ENCODE peak calls at places on chromosomes 16 and 17, in six cellular contexts. O, U, L, E, T and P are unnamed samples.

GRCh38 chr16:55077231-55077630 is 146.6 kb downstream of the IRX5 start:
- DNase-seq in T (no peak), U (no peak), O (no peak), L (no peak), E (no peak), P (no peak)

GRCh38 chr17:69639096-69639495 is 224.6 kb downstream of the MAP2K6 start:
- DNase-seq in L (no peak), U (peak; percentile 22), T (no peak), E (no peak), O (no peak), P (no peak)

GRCh38 chr16:745739-746138 is 4.9 kb upstream of the CIAO3 start:
- DNase-seq in L (no peak), T (no peak), U (no peak), O (peak; percentile 49), E (no peak), P (no peak)

GRCh38 chr16:75218256-75219076 is at the start of gene CTRB1:
- DNase-seq in L (no peak), U (no peak), E (no peak), T (no peak), O (no peak), P (no peak)

GRCh38 chr16:66728117-66728787 is 23.2 kb downstream of the DYNC1LI2 start:
- DNase-seq in E (no peak), U (peak; percentile 66), T (no peak), L (no peak), O (no peak), P (peak; percentile 61)

GRCh38 chr17:39573447-39574298 is 34.0 kb downstream of the NEUROD2 start:
- DNase-seq in U (peak; percentile 63), E (peak; percentile 38), O (peak; percentile 66), T (peak; percentile 87), L (no peak), P (no peak)

GRCh38 chr17:17466511-17466910 is 10.3 kb upstream of the MED9 start:
- DNase-seq in T (no peak), E (no peak), L (no peak), U (no peak), O (no peak), P (no peak)

GRCh38 chr17:66975614-66976378 is 11.3 kb downstream of the CACNG4 start:
- DNase-seq in O (no peak), T (no peak), L (no peak), U (peak; percentile 76), E (no peak), P (no peak)

GRCh38 chr17:66945451-66945850 is 19.1 kb upstream of the CACNG4 start:
- DNase-seq in U (no peak), E (no peak), T (no peak), L (no peak), O (no peak), P (peak; percentile 16)

GRCh38 chr16:83137326-83137770 is 510.6 kb downstream of the CDH13 start:
- DNase-seq in U (peak; percentile 58), O (no peak), T (no peak), E (peak; percentile 75), L (no peak), P (peak; percentile 92)

GRCh38 chr16:14199199-14199598 is 128.1 kb downstream of the MRTFB start:
- DNase-seq in O (no peak), E (no peak), U (no peak), T (no peak), L (no peak), P (peak; percentile 5)

GRCh38 chr16:2486645-2487516 is 12.0 kb downstream of the TBC1D24 start:
- DNase-seq in L (peak; percentile 89), O (peak; percentile 75), E (no peak), T (peak; percentile 75), U (no peak), P (no peak)

GRCh38 chr16:27921134-27921533 is 142.4 kb downstream of the GSG1L start:
- DNase-seq in T (no peak), U (no peak), O (no peak), L (no peak), E (no peak), P (no peak)

GRCh38 chr17:79400989-79401703 is 209.7 kb downstream of the RBFOX3 start:
- DNase-seq in O (no peak), L (peak; percentile 64), E (peak; percentile 57), T (peak; percentile 80), U (peak; percentile 76), P (peak; percentile 12)

GRCh38 chr17:49969134-49969759 is at the start of gene DLX4:
- DNase-seq in O (no peak), E (no peak), T (peak; percentile 62), L (no peak), U (no peak), P (no peak)

GRCh38 chr16:87945351-87946042 is 5.7 kb upstream of the BANP start:
- DNase-seq in U (peak; percentile 93), E (peak; percentile 57), O (peak; percentile 78), L (peak; percentile 57), T (peak; percentile 88), P (peak; percentile 53)

DNA sequence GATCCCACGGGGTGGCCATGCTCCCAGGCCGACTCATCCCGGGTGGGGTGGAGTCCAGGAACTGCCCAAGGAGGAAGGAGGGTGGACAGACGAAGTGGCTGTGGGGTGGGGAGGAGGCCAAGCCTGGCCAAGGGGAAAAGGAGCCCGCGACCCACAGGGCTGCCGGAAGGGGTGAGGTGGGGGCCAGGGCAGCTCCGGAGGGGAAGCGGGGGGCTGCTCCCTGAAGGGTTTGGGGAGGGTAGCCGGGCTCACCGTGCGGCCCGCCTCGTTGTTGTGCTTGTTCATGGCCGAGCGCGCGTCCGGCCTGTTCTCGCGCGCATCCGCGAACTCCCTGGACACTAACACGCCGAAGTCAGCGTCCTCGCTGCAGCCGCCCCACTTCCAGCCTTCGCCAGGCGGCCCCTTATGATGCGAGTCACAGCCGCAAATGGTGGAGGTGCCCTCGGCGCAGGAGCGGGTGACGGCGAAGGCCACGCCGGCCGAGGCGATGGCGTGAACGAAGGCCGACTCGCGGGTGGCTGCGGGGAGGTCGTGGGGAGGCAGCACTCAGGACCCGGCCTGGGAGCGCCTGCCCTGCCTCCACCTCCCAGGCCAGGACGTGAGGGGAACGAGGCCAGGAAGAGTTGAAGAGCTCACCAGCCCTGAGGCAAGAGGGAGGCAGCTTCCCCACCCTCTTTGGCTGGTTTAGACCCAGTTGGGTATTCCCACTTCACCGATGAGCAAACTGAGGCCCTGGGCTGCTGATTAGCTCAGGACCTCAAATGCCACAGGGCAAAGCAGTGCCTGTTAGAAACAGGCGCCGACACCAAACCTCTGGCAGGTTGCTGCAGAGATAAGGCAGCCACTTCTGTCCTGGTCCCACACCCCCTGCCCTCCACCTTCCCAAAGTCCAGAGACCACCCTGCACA is 48.7 kb downstream of the WNT3 start:
- DNase-seq in E (no peak), O (no peak), L (no peak), U (peak; percentile 31), T (no peak), P (no peak)
- H3K4me3 ChIP-seq in E (peak overlapping the region; percentile 22), O (no peak overlapping the region), L (peak overlapping the region; percentile 30), U (no peak overlapping the region), T (no peak overlapping the region), P (no peak overlapping the region)

DNA sequence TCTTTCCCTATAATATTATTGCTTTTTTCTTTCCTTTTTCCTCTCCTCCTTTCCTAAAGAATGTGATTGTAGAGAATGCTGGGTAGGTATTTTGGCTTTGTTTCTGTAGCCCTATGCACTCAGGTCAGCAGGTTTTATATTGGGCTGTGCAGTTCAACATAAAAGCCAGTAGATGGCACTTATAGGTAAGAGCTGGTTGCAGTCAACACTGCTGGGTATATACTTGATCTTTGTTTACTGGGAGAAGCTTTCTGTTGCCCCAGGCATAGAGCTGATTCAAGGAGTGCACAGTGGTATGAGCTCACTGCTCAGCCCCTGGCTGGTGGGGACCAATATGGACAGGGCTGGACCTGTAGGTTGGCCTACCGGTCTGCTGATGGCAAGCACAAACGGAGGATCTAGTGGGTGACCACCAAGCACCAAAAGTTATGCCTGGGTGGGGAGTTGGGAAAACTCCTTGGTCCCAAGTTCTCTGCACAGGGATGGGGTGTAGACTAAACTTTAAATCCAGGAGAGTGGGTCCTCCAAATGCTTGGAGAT is 378.9 kb downstream of the PMP22 start:
- DNase-seq in E (no peak), L (no peak), T (no peak), O (no peak), U (peak; percentile 53), P (no peak)
- TF ChIP-seq CTCF in E (peak; percentile 49), L (no peak), T (no peak), O (no peak), U (peak; percentile 68), P (peak; percentile 9)

GRCh38 chr17:64780096-64781012 is 118.2 kb upstream of the SMURF2 start:
- DNase-seq in O (peak; percentile 94), E (no peak), L (peak; percentile 82), U (peak; percentile 70), T (peak; percentile 82), P (no peak)

GRCh38 chr17:64778102-64778366 is 115.9 kb upstream of the SMURF2 start:
- DNase-seq in E (no peak), U (no peak), T (no peak), O (no peak), L (no peak), P (no peak)

GRCh38 chr17:64777413-64778101 is 115.5 kb upstream of the SMURF2 start:
- DNase-seq in L (no peak), O (peak; percentile 71), U (no peak), E (no peak), T (peak; percentile 80), P (no peak)

GRCh38 chr17:64779344-64780095 is 117.4 kb upstream of the SMURF2 start:
- DNase-seq in E (no peak), T (no peak), U (peak; percentile 28), L (no peak), O (peak; percentile 66), P (no peak)

DNA sequence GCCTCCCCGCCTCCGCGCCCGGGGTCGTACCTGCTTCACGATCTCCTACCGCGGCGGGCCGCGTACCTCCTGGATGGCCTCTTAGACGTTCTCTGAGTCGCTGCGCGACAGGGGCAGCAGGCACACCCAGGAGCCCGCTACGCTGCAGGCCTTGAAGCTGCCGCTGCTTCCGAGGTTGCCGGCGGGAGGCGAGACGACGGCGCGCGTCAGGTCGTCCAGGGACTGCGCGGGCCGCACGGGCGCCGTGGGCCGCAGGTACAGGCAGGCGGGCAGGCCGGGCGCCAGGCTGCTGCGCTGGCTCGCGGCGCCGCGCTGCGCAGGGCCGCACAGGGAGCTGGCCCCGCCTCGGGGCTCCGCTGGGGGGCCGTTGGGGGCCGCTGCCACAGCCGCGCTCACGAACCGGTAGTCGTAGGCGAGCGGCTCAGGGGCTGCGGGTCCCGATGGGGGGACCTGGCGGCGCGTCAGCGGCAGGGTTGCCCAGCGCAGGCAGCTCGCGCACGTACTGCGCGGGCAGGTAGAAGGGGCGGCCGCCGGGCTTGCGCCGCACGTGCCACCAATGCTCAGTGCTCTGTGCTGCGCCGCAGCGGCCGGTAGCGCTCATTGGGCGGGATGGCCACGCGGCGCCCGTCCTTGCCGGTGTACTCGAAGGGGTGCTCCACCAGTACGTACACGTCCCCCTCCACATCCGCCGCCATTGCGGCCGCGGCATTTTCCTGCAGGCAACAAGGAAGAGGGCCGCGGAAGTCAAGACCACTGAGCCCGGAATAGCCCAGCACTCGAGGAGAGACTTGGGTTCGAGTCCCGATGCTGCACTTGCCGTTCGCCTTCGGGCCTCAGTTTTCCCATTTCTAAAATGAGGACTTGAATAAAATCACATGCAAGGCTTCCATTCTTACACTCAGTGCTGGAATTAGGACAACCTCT is 116.5 kb upstream of the SMURF2 start:
- DNase-seq in T (no peak), O (peak; percentile 74), U (peak; percentile 40), L (no peak), E (no peak), P (no peak)
- H3K4me3 ChIP-seq in T (no peak overlapping the region), O (no peak overlapping the region), U (peak overlapping the region; percentile 58), L (no peak overlapping the region), E (no peak overlapping the region), P (peak overlapping the region; percentile 21)

DNA sequence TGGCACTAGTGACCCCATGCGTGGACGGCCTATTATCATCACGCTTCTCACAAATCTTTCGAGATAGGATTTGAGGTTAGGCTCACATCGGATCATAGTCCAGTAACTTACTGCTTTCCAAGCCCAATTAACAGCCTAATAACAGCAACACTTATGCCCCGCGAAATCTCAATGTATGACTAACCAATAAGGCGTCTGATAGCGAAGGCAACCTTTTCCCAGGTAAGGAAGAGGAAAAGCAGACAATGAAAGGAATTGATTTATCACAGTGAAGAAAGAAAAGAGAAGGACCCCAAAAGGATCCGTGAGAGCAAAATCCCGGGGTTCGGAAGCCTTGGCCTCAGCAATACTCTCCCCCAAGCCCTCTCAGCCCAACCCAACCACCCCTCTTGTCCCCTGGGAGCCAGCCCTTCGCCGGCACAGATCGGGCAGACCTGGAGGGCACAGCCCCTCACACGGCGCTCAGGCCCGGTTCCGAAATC is 567 bp downstream of the GPATCH8 start:
- DNase-seq in U (peak; percentile 38), L (no peak), T (peak; percentile 70), E (no peak), O (no peak), P (no peak)
- TF ChIP-seq CTCF in U (no peak), L (no peak), T (no peak), E (peak; percentile 7), O (no peak), P (no peak)